ENCODE peak calls at places on chromosome 17, in five cellular contexts. G, E, Y, F and B are unnamed samples.

GRCh38 chr17:15894913-15895658 is 49.8 kb upstream of the ADORA2B start:
- DNase-seq in G (no peak), E (no peak), Y (no peak), F (no peak), B (no peak)

GRCh38 chr17:57708401-57708800 is 36.7 kb downstream of the CCDC182 start:
- DNase-seq in G (no peak), E (peak), Y (no peak), F (no peak), B (peak)

GRCh38 chr17:75776399-75777242 is 8.0 kb upstream of the UNK start:
- DNase-seq in G (no peak), E (peak), Y (no peak), F (no peak), B (no peak)

GRCh38 chr17:57665128-57665527 is 80.0 kb downstream of the CCDC182 start:
- DNase-seq in G (no peak), E (no peak), Y (no peak), F (no peak), B (peak)

GRCh38 chr17:72719206-72719581 is 373.3 kb downstream of the SLC39A11 start:
- DNase-seq in G (no peak), E (no peak), Y (no peak), F (no peak), B (no peak)

GRCh38 chr17:49035470-49036269 is 38.5 kb downstream of the IGF2BP1 start:
- DNase-seq in G (peak), E (peak), Y (no peak), F (no peak), B (peak)

GRCh38 chr17:40452921-40453378 is 9.7 kb downstream of the IGFBP4 start:
- DNase-seq in G (no peak), E (no peak), Y (no peak), F (no peak), B (no peak)

GRCh38 chr17:66459811-66460270 is 157.4 kb downstream of the PRKCA start:
- DNase-seq in G (no peak), E (peak), Y (peak), F (no peak), B (peak)

GRCh38 chr17:57489321-57489720 is 233.0 kb downstream of the MSI2 start:
- DNase-seq in G (no peak), E (no peak), Y (no peak), F (no peak), B (no peak)

GRCh38 chr17:42683407-42684031 is 1.2 kb downstream of the CNTNAP1 start:
- DNase-seq in G (peak), E (no peak), Y (no peak), F (no peak), B (no peak)

GRCh38 chr17:41486809-41487530 is 2.7 kb downstream of the KRT36 start:
- DNase-seq in G (peak), E (no peak), Y (no peak), F (no peak), B (no peak)

GRCh38 chr17:39665642-39666221 is 583 bp downstream of the TCAP start:
- DNase-seq in G (peak), E (no peak), Y (no peak), F (no peak), B (no peak)

GRCh38 chr17:65660078-65660477 is 98.6 kb upstream of the AXIN2 start:
- DNase-seq in G (no peak), E (no peak), Y (no peak), F (no peak), B (no peak)

GRCh38 chr17:61487161-61487654 is 35.0 kb downstream of the TBX4 start:
- DNase-seq in G (peak), E (no peak), Y (no peak), F (no peak), B (no peak)

GRCh38 chr17:69443138-69443537 is 28.6 kb downstream of the MAP2K6 start:
- DNase-seq in G (no peak), E (no peak), Y (no peak), F (no peak), B (no peak)

GRCh38 chr17:17523001-17523713 is 27.0 kb upstream of the RASD1 start:
- DNase-seq in G (peak), E (no peak), Y (no peak), F (no peak), B (no peak)

GRCh38 chr17:2094891-2095535 is 40.1 kb downstream of the HIC1 start:
- DNase-seq in G (no peak), E (peak), Y (no peak), F (no peak), B (peak)

GRCh38 chr17:51056813-51057510 is 63.7 kb downstream of the SPAG9 start:
- DNase-seq in G (no peak), E (peak), Y (peak), F (peak), B (peak)

GRCh38 chr17:62778990-62779681 is 29.0 kb downstream of the MARCHF10 start:
- DNase-seq in G (no peak), E (peak), Y (peak), F (no peak), B (peak)

GRCh38 chr17:71232801-71233559 is 887.8 kb upstream of the SOX9 start:
- DNase-seq in G (no peak), E (no peak), Y (no peak), F (no peak), B (peak)

GRCh38 chr17:8243827-8244226 is 4.0 kb downstream of the CTC1 start:
- DNase-seq in G (no peak), E (no peak), Y (no peak), F (no peak), B (no peak)
- TF ChIP-seq CTCF in G (no peak), E (no peak), Y (no peak), F (peak), B (no peak)

DNA sequence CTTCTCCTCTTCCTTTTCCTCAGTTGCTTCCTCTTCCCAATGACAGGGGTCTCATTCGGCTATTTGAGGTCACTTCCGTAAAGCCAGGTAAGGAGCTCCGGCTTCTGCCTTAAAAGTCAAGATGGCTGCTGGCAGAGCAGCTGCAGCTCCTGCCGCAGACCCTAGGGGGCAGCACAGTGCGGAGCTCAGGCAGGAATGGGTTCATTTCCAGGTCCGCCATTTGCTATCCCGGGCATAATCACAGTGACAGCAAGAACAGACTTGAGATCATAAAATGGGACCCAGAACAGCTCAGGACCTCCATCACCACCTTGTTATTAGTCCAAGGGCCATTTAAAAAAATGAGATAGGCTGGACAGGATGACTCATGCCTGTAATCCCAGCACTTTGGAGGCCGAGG is 199.5 kb downstream of the ZNF18 start:
- DNase-seq in G (no peak), E (no peak), Y (no peak), F (no peak), B (no peak)
- TF ChIP-seq CTCF in G (no peak), E (no peak), Y (no peak), F (peak), B (no peak)

GRCh38 chr17:81403040-81403467 is 7.8 kb downstream of the BAHCC1 start:
- DNase-seq in G (peak), E (no peak), Y (no peak), F (no peak), B (no peak)
- TF ChIP-seq CTCF in G (no peak), E (peak), Y (no peak), F (no peak), B (no peak)

GRCh38 chr17:73782641-73783381 is 138.6 kb upstream of the SDK2 start:
- DNase-seq in G (no peak), E (no peak), Y (no peak), F (no peak), B (no peak)
- TF ChIP-seq CTCF in G (no peak), E (no peak), Y (no peak), F (no peak), B (no peak)

GRCh38 chr17:45316271-45317112 is at the start of gene MAP3K14:
- DNase-seq in G (peak), E (peak), Y (no peak), F (no peak), B (peak)
- TF ChIP-seq CTCF in G (peak), E (no peak), Y (no peak), F (peak), B (no peak)

DNA sequence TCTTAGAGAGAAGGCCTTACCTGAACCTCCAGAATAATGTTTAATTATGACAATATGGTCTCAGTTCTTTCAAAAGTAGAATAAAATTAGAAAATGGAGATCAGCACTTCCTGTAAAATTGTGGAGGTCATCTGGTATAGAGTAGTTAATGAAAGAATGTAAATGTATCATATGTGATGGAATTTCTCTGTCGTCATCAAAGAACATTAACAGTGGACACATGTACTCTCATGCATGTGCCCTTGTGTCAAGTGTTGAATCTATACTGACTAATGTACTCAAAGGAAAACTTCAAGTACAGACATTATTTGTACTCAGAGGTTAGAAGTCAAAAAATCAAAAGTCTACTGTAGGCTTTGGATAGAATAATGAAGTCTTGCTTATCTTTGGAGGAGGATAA is 129.2 kb upstream of the MYOCD start:
- DNase-seq in G (no peak), E (no peak), Y (no peak), F (no peak), B (no peak)
- TF ChIP-seq CTCF in G (no peak), E (no peak), Y (no peak), F (no peak), B (no peak)

GRCh38 chr17:27455914-27456680 is at the start of gene KSR1:
- DNase-seq in G (peak), E (peak), Y (no peak), F (no peak), B (peak)
- TF ChIP-seq CTCF in G (peak), E (peak), Y (no peak), F (peak), B (peak)

GRCh38 chr17:35171834-35172233 is 22.4 kb downstream of the SLC35G3 start:
- DNase-seq in G (no peak), E (no peak), Y (no peak), F (no peak), B (peak)
- TF ChIP-seq CTCF in G (no peak), E (no peak), Y (no peak), F (no peak), B (no peak)